ENCODE peak calls at places on chromosomes 6 and 20, in five cellular contexts. B, H, Y, Z and C are unnamed samples.

GRCh38 chr6:32741203-32741960 is at the start of gene HLA-DQA2:
- DNase-seq in Y (no peak), B (no peak), H (no peak), Z (no peak), C (no peak)

GRCh38 chr6:127972815-127973214 is 72.0 kb upstream of the THEMIS start:
- DNase-seq in B (no peak), H (no peak), Y (no peak), Z (no peak), C (peak; percentile 19)

GRCh38 chr6:108068618-108069017 is 5.9 kb downstream of the OSTM1 start:
- DNase-seq in Y (no peak), Z (peak; percentile 26), H (peak; percentile 9), B (no peak), C (no peak)

GRCh38 chr6:90393232-90393884 is 96.7 kb upstream of the BACH2 start:
- DNase-seq in H (no peak), Z (peak; percentile 78), B (peak; percentile 93), Y (peak; percentile 77), C (peak; percentile 38)

GRCh38 chr6:88614306-88614877 is 349.0 kb downstream of the RNGTT start:
- DNase-seq in Z (no peak), H (no peak), B (peak; percentile 82), Y (no peak), C (no peak)

GRCh38 chr6:84554069-84554468 is 210.3 kb downstream of the TBX18 start:
- DNase-seq in B (no peak), Y (no peak), H (no peak), Z (no peak), C (no peak)

GRCh38 chr6:125780540-125781306 is 10.0 kb upstream of the NCOA7 start:
- DNase-seq in B (peak; percentile 87), H (peak; percentile 81), Z (peak; percentile 70), Y (peak; percentile 71), C (peak; percentile 63)

GRCh38 chr6:52894278-52894677 is 15.2 kb downstream of the GSTA3 start:
- DNase-seq in Y (no peak), H (no peak), Z (no peak), B (no peak), C (no peak)

GRCh38 chr6:4979426-4979825 is 24.4 kb downstream of the RPP40 start:
- DNase-seq in Y (no peak), H (no peak), B (no peak), Z (no peak), C (no peak)

GRCh38 chr6:130969807-130970491 is 93.1 kb downstream of the EPB41L2 start:
- DNase-seq in Y (no peak), B (no peak), H (no peak), Z (no peak), C (no peak)

GRCh38 chr20:45867811-45868176 is 10.4 kb downstream of the ZSWIM3 start:
- DNase-seq in Y (no peak), H (no peak), Z (no peak), B (no peak), C (peak; percentile 85)

GRCh38 chr20:32111763-32112162 is 2.2 kb downstream of the TM9SF4 start:
- DNase-seq in H (no peak), B (no peak), Y (no peak), Z (no peak), C (no peak)

GRCh38 chr6:79065232-79065631 is 12.8 kb downstream of the PHIP start:
- DNase-seq in Y (no peak), H (no peak), B (no peak), Z (no peak), C (no peak)

GRCh38 chr20:41334452-41335421 is 5.9 kb upstream of the LPIN3 start:
- DNase-seq in H (no peak), B (no peak), Y (peak; percentile 3), Z (no peak), C (no peak)

GRCh38 chr20:16314320-16314719 is 258.9 kb downstream of the KIF16B start:
- DNase-seq in H (peak; percentile 69), Z (no peak), B (no peak), Y (no peak), C (no peak)

GRCh38 chr6:111985202-111985731 is 68.6 kb upstream of the CCN6 start:
- DNase-seq in H (no peak), B (no peak), Y (peak; percentile 82), Z (peak; percentile 21), C (peak; percentile 99)

GRCh38 chr6:133631421-133631820 is 257.5 kb upstream of the TCF21 start:
- DNase-seq in B (no peak), Y (no peak), Z (no peak), H (no peak), C (peak; percentile 54)

GRCh38 chr6:32152414-32153251 is 894 bp upstream of the PRRT1 start:
- DNase-seq in Z (no peak), Y (peak; percentile 62), H (no peak), B (no peak), C (peak; percentile 13)

GRCh38 chr20:44017905-44018683 is 103.4 kb downstream of the TOX2 start:
- DNase-seq in Z (peak; percentile 57), B (no peak), H (no peak), Y (peak; percentile 68), C (peak; percentile 88)

GRCh38 chr20:57251949-57252348 is 14.5 kb downstream of the BMP7 start:
- DNase-seq in B (no peak), H (no peak), Y (no peak), Z (no peak), C (no peak)

GRCh38 chr6:117483004-117483644 is 650 bp downstream of the DCBLD1 start:
- DNase-seq in Y (peak; percentile 79), H (no peak), Z (no peak), B (no peak), C (no peak)

GRCh38 chr6:4346659-4347333 is 211.4 kb upstream of the ECI2 start:
- DNase-seq in Z (no peak), B (no peak), H (no peak), Y (no peak), C (no peak)

GRCh38 chr6:118080547-118080946 is 173.5 kb downstream of the SLC35F1 start:
- DNase-seq in B (no peak), Z (no peak), Y (no peak), H (no peak), C (no peak)

GRCh38 chr20:32544893-32545840 is 40.0 kb downstream of the NOL4L start:
- DNase-seq in Z (no peak), Y (no peak), H (no peak), B (no peak), C (peak; percentile 13)

GRCh38 chr20:23206061-23206460 is 119.9 kb upstream of the CD93 start:
- DNase-seq in Y (no peak), B (no peak), H (no peak), Z (no peak), C (no peak)
- H3K4me2 ChIP-seq in Y (peak overlapping the region; percentile 49), B (no peak overlapping the region), H (no peak overlapping the region), Z (no peak overlapping the region), C (no peak overlapping the region)

DNA sequence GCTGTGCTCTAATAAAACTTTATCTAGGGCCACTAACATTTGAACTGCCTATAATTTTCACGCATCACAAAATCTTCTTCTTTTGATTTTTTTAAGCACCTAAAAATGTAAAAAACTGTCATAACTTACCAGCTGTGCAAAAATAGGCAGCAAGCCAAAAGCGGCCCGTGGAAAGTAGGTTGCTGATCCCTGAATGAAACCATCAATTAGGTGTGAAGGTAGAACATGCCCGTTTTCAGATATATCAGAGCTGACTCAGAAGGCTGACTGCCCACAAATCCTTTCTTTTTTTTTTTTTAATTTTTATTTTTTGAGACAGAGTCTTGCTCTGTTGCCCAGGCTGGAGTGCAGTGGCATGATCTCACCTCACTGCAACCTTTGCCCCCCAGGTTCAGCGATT is 4.9 kb upstream of the IPCEF1 start:
- DNase-seq in H (no peak), Z (no peak), B (no peak), Y (no peak), C (no peak)
- H3K4me2 ChIP-seq in H (no peak overlapping the region), Z (no peak overlapping the region), B (no peak overlapping the region), Y (no peak overlapping the region), C (no peak overlapping the region)

GRCh38 chr6:36368421-36368820 is 19.0 kb downstream of the ETV7 start:
- DNase-seq in H (no peak), B (no peak), Z (no peak), Y (no peak), C (no peak)
- H3K4me2 ChIP-seq in H (no peak overlapping the region), B (no peak overlapping the region), Z (no peak overlapping the region), Y (no peak overlapping the region), C (no peak overlapping the region)

GRCh38 chr6:56915832-56916231 is 39.1 kb upstream of the BEND6 start:
- DNase-seq in B (no peak), Y (no peak), H (no peak), Z (no peak), C (no peak)

GRCh38 chr6:56913276-56914138 is 41.4 kb upstream of the BEND6 start:
- DNase-seq in Y (no peak), B (no peak), H (no peak), Z (no peak), C (peak; percentile 31)

GRCh38 chr6:56911847-56912246 is 43.1 kb upstream of the BEND6 start:
- DNase-seq in Y (no peak), B (no peak), H (no peak), Z (no peak), C (peak; percentile 85)

GRCh38 chr6:56916849-56917551 is 37.9 kb upstream of the BEND6 start:
- DNase-seq in Y (no peak), H (no peak), B (no peak), Z (no peak), C (peak; percentile 59)

GRCh38 chr6:56914791-56915658 is 39.9 kb upstream of the BEND6 start:
- DNase-seq in Y (no peak), H (no peak), B (no peak), Z (no peak), C (no peak)
- H3K4me2 ChIP-seq in Y (no peak overlapping the region), H (no peak overlapping the region), B (no peak overlapping the region), Z (no peak overlapping the region), C (no peak overlapping the region)

GRCh38 chr6:87045521-87046075 is 49.3 kb downstream of the CGA start:
- DNase-seq in Y (no peak), H (no peak), B (peak; percentile 10), Z (no peak), C (no peak)

GRCh38 chr6:87053312-87053711 is 41.6 kb downstream of the CGA start:
- DNase-seq in Z (no peak), H (no peak), B (no peak), Y (no peak), C (no peak)

GRCh38 chr6:87054143-87054833 is 40.6 kb downstream of the CGA start:
- DNase-seq in Y (no peak), H (no peak), Z (no peak), B (no peak), C (no peak)

DNA sequence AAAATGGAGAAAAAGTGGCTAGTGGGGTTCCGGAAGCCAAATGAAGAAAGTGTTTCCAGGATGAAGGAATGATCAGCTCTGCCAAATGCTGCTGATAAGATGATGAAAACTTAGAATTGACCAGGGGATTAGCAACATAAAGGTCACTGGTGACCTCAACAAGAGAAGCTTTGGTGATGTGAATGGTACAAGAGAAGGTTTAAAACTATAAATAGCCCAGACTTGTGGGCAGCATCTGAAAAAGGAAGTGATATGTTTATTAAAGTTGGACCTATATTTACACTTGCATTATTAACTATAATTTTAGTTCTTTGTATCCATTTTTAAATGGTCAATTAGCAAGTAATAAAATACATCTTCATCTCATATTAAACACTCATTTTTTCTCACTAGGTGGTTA is 45.1 kb downstream of the CGA start:
- DNase-seq in B (no peak), Z (no peak), Y (no peak), H (no peak), C (no peak)
- H3K4me2 ChIP-seq in B (no peak overlapping the region), Z (no peak overlapping the region), Y (no peak overlapping the region), H (no peak overlapping the region), C (no peak overlapping the region)

GRCh38 chr6:21264288-21264818 is 329.2 kb upstream of the SOX4 start:
- DNase-seq in H (peak; percentile 35), Y (peak; percentile 13), Z (no peak), B (no peak), C (no peak)
- H3K4me2 ChIP-seq in H (peak overlapping the region; percentile 55), Y (peak overlapping the region; percentile 61), Z (no peak overlapping the region), B (no peak overlapping the region), C (no peak overlapping the region)